ENCODE peak calls at places on chromosomes 5 and 9, in six cellular contexts. One of them, this sample, is unnamed.

GRCh38 chr9:124197177-124198095 is 60.3 kb upstream of the NEK6 start:
- DNase-seq in HL-60: peak
- DNase-seq in psoas muscle: no peak
- DNase-seq in PC-3: no peak
- DNase-seq in Peyer's patch: no peak
- DNase-seq in fibroblast of lung: no peak
- DNase-seq in this sample: no peak

GRCh38 chr5:139746691-139747582 is 48.7 kb upstream of the PSD2 start:
- DNase-seq in Peyer's patch: peak
- DNase-seq in psoas muscle: no peak
- DNase-seq in PC-3: no peak
- DNase-seq in fibroblast of lung: peak
- DNase-seq in HL-60: no peak
- DNase-seq in this sample: no peak

GRCh38 chr5:61052870-61053269 is 107.9 kb downstream of the NDUFAF2 start:
- DNase-seq in Peyer's patch: no peak
- DNase-seq in HL-60: no peak
- DNase-seq in psoas muscle: no peak
- DNase-seq in PC-3: peak
- DNase-seq in fibroblast of lung: peak
- DNase-seq in this sample: no peak

GRCh38 chr9:107175039-107175438 is 108.0 kb upstream of the RAD23B start:
- DNase-seq in fibroblast of lung: no peak
- DNase-seq in Peyer's patch: peak
- DNase-seq in HL-60: no peak
- DNase-seq in psoas muscle: peak
- DNase-seq in PC-3: no peak
- DNase-seq in this sample: no peak

GRCh38 chr9:100352201-100352726 is 478 bp downstream of the TEX10 start:
- DNase-seq in fibroblast of lung: peak
- DNase-seq in PC-3: peak
- DNase-seq in HL-60: no peak
- DNase-seq in Peyer's patch: no peak
- DNase-seq in psoas muscle: peak
- DNase-seq in this sample: no peak

GRCh38 chr5:181205735-181206401 is 872 bp upstream of the TRIM7 start:
- DNase-seq in Peyer's patch: peak
- DNase-seq in psoas muscle: no peak
- DNase-seq in PC-3: no peak
- DNase-seq in HL-60: no peak
- DNase-seq in fibroblast of lung: peak
- DNase-seq in this sample: no peak

GRCh38 chr9:98168952-98169488 is 23.4 kb downstream of the CORO2A start:
- DNase-seq in fibroblast of lung: peak
- DNase-seq in Peyer's patch: peak
- DNase-seq in PC-3: peak
- DNase-seq in psoas muscle: no peak
- DNase-seq in HL-60: no peak
- DNase-seq in this sample: no peak

GRCh38 chr9:134178781-134179551 is 14.6 kb upstream of the RNU6ATAC start:
- DNase-seq in Peyer's patch: peak
- DNase-seq in PC-3: no peak
- DNase-seq in psoas muscle: peak
- DNase-seq in fibroblast of lung: no peak
- DNase-seq in HL-60: no peak
- DNase-seq in this sample: no peak

GRCh38 chr9:127877566-127877998 is at the start of gene AK1:
- DNase-seq in fibroblast of lung: peak
- DNase-seq in psoas muscle: peak
- DNase-seq in HL-60: no peak
- DNase-seq in Peyer's patch: peak
- DNase-seq in PC-3: peak
- DNase-seq in this sample: no peak

GRCh38 chr5:116759860-116760644 is 185.4 kb upstream of the SEMA6A start:
- DNase-seq in PC-3: no peak
- DNase-seq in Peyer's patch: no peak
- DNase-seq in psoas muscle: peak
- DNase-seq in HL-60: no peak
- DNase-seq in fibroblast of lung: peak
- DNase-seq in this sample: no peak

GRCh38 chr5:139459451-139459934 is 3.0 kb downstream of the ECSCR start:
- DNase-seq in fibroblast of lung: peak
- DNase-seq in Peyer's patch: no peak
- DNase-seq in PC-3: no peak
- DNase-seq in HL-60: no peak
- DNase-seq in psoas muscle: no peak
- DNase-seq in this sample: no peak

GRCh38 chr9:91771864-91772263 is 178.2 kb downstream of the ROR2 start:
- DNase-seq in PC-3: no peak
- DNase-seq in HL-60: no peak
- DNase-seq in fibroblast of lung: peak
- DNase-seq in psoas muscle: no peak
- DNase-seq in Peyer's patch: no peak
- DNase-seq in this sample: no peak

GRCh38 chr5:118906932-118907331 is 81.4 kb downstream of the DTWD2 start:
- DNase-seq in fibroblast of lung: no peak
- DNase-seq in PC-3: no peak
- DNase-seq in psoas muscle: no peak
- DNase-seq in HL-60: no peak
- DNase-seq in Peyer's patch: no peak
- DNase-seq in this sample: no peak

GRCh38 chr9:131672451-131672850 is 67.4 kb downstream of the RAPGEF1 start:
- DNase-seq in Peyer's patch: no peak
- DNase-seq in fibroblast of lung: no peak
- DNase-seq in HL-60: no peak
- DNase-seq in PC-3: no peak
- DNase-seq in psoas muscle: no peak
- DNase-seq in this sample: no peak

GRCh38 chr5:171427318-171428167 is 8.1 kb downstream of the FGF18 start:
- DNase-seq in HL-60: no peak
- DNase-seq in Peyer's patch: no peak
- DNase-seq in psoas muscle: no peak
- DNase-seq in fibroblast of lung: no peak
- DNase-seq in PC-3: no peak
- DNase-seq in this sample: no peak

GRCh38 chr5:76137887-76138542 is 54.8 kb downstream of the SV2C start:
- DNase-seq in HL-60: no peak
- DNase-seq in PC-3: no peak
- DNase-seq in Peyer's patch: no peak
- DNase-seq in fibroblast of lung: no peak
- DNase-seq in psoas muscle: no peak
- DNase-seq in this sample: no peak

GRCh38 chr5:157457391-157457790 is 2.6 kb upstream of the NIPAL4 start:
- DNase-seq in Peyer's patch: no peak
- DNase-seq in psoas muscle: no peak
- DNase-seq in fibroblast of lung: no peak
- DNase-seq in HL-60: no peak
- DNase-seq in PC-3: no peak
- DNase-seq in this sample: no peak

GRCh38 chr9:37917801-37918664 is 14.1 kb upstream of the SLC25A51 start:
- DNase-seq in psoas muscle: no peak
- DNase-seq in fibroblast of lung: no peak
- DNase-seq in HL-60: no peak
- DNase-seq in Peyer's patch: no peak
- DNase-seq in PC-3: no peak
- DNase-seq in this sample: no peak

GRCh38 chr9:80556631-80557030 is 984.9 kb downstream of the TLE4 start:
- DNase-seq in psoas muscle: no peak
- DNase-seq in fibroblast of lung: no peak
- DNase-seq in PC-3: peak
- DNase-seq in HL-60: no peak
- DNase-seq in Peyer's patch: no peak
- DNase-seq in this sample: no peak

GRCh38 chr9:133733074-133733408 is 5.1 kb downstream of the SARDH start:
- DNase-seq in Peyer's patch: no peak
- DNase-seq in fibroblast of lung: no peak
- DNase-seq in HL-60: no peak
- DNase-seq in psoas muscle: no peak
- DNase-seq in PC-3: no peak
- DNase-seq in this sample: no peak

GRCh38 chr9:78963911-78964310 is 607.9 kb upstream of the TLE4 start:
- DNase-seq in HL-60: no peak
- DNase-seq in Peyer's patch: no peak
- DNase-seq in fibroblast of lung: no peak
- DNase-seq in psoas muscle: no peak
- DNase-seq in PC-3: no peak
- DNase-seq in this sample: no peak

GRCh38 chr5:176724472-176724871 is 77.2 kb downstream of the TSPAN17 start:
- DNase-seq in Peyer's patch: no peak
- DNase-seq in fibroblast of lung: no peak
- DNase-seq in PC-3: no peak
- DNase-seq in HL-60: no peak
- DNase-seq in psoas muscle: no peak
- DNase-seq in this sample: no peak

GRCh38 chr5:35335752-35336151 is 105.5 kb upstream of the PRLR start:
- DNase-seq in fibroblast of lung: no peak
- DNase-seq in PC-3: no peak
- DNase-seq in HL-60: no peak
- DNase-seq in Peyer's patch: no peak
- DNase-seq in psoas muscle: no peak
- DNase-seq in this sample: no peak

GRCh38 chr9:14302405-14302804 is 11.5 kb downstream of the NFIB start:
- DNase-seq in HL-60: no peak
- DNase-seq in Peyer's patch: no peak
- DNase-seq in psoas muscle: no peak
- DNase-seq in fibroblast of lung: peak
- DNase-seq in PC-3: no peak
- DNase-seq in this sample: no peak

GRCh38 chr9:127990539-127990938 is 9.8 kb upstream of the EEIG1 start:
- DNase-seq in PC-3: no peak
- DNase-seq in fibroblast of lung: no peak
- DNase-seq in psoas muscle: no peak
- DNase-seq in Peyer's patch: no peak
- DNase-seq in HL-60: no peak
- DNase-seq in this sample: no peak

GRCh38 chr5:39423331-39423751 is 1.4 kb downstream of the DAB2 start:
- DNase-seq in HL-60: no peak
- DNase-seq in psoas muscle: no peak
- DNase-seq in Peyer's patch: no peak
- DNase-seq in fibroblast of lung: peak
- DNase-seq in PC-3: peak
- DNase-seq in this sample: no peak

GRCh38 chr9:20623748-20624124 is 1.4 kb upstream of the MLLT3 start:
- DNase-seq in Peyer's patch: no peak
- DNase-seq in psoas muscle: no peak
- DNase-seq in HL-60: no peak
- DNase-seq in PC-3: peak
- DNase-seq in fibroblast of lung: peak
- DNase-seq in this sample: no peak
- H3K27ac ChIP-seq in Peyer's patch: peak
- H3K27ac ChIP-seq in psoas muscle: no peak
- H3K27ac ChIP-seq in HL-60: no peak
- H3K27ac ChIP-seq in PC-3: no peak
- H3K27ac ChIP-seq in fibroblast of lung: no peak
- H3K27ac ChIP-seq in this sample: peak

DNA sequence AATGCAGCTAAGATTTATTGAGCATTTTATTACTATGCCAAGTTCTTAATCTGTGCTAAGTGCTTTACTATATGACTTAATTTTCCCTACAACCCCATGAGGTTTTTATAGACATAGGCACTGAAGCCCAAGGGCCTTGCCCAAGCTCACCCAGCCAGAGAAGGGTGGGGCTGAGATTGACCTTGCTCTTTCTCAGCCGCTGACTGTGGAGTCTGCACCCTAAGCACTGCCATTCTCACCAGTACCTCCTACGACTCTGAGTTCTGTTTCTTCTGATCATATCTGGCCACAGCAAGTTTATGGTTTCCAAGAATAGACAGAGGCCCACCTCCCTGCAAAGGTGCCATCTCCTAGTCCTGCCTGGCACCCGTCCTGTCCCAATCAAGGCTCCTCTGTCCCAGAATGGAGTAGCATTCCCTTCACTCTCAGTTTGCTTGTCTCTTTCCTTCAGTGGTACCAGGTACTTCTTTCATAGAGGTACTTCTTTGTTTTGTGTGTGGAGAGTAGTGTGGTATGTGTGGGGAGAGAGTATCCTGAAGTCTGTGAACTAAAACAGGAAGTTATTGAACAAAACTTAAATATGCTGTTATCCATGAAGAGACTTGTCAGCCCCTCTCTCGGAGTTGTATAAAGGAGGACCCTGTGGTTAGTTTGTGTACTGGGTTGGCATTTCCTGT is 42.6 kb downstream of the CSF1R start:
- DNase-seq in HL-60: no peak
- DNase-seq in psoas muscle: peak
- DNase-seq in PC-3: no peak
- DNase-seq in fibroblast of lung: peak
- DNase-seq in Peyer's patch: peak
- DNase-seq in this sample: no peak
- H3K27ac ChIP-seq in HL-60: no peak
- H3K27ac ChIP-seq in psoas muscle: no peak
- H3K27ac ChIP-seq in PC-3: peak
- H3K27ac ChIP-seq in fibroblast of lung: no peak
- H3K27ac ChIP-seq in Peyer's patch: peak
- H3K27ac ChIP-seq in this sample: no peak

DNA sequence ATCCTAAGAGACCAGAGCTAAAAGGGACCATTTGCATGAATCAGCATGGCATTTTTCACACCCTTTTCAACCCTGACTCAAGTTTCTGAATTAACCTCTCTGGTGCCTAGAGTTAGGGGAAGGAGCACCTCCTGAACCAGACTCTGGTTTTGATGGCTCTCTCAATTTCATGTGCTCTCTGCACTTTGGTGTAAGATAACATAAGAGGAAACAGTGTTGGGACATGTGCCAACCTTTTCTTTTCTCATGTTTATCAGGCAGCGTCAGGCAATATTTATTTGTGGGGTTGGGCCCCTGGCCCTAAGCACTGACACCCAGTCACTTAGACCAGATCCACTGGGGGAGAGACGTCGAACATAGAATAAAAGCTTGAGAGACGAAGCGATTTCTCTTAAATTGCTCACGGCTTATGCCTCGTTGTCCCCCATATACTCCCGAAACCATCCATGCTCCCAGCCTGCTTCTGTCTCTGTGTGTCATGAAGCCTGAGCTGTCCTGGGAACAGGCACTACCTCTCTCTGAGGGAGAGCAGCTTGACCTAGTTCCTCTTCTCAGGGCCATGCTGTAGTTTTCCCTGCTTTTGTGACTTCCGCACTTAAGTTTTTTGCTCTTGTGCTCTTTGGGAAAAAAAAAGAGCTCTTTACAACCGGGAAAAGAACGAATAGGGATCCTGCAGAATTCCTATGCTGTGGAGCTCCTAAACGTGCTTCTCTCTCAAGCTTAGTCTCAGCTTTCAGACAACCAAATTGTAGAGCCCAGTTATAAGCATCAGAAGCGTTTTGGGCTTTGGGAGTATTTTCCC is 195.7 kb downstream of the NR3C1 start:
- DNase-seq in Peyer's patch: no peak
- DNase-seq in HL-60: no peak
- DNase-seq in PC-3: no peak
- DNase-seq in fibroblast of lung: no peak
- DNase-seq in psoas muscle: no peak
- DNase-seq in this sample: no peak
- H3K27ac ChIP-seq in Peyer's patch: no peak
- H3K27ac ChIP-seq in HL-60: no peak
- H3K27ac ChIP-seq in PC-3: no peak
- H3K27ac ChIP-seq in fibroblast of lung: no peak
- H3K27ac ChIP-seq in psoas muscle: peak
- H3K27ac ChIP-seq in this sample: no peak

GRCh38 chr9:110555551-110555950 is 24.0 kb downstream of the SVEP1 start:
- DNase-seq in psoas muscle: no peak
- DNase-seq in fibroblast of lung: peak
- DNase-seq in Peyer's patch: no peak
- DNase-seq in PC-3: no peak
- DNase-seq in HL-60: no peak
- DNase-seq in this sample: no peak
- H3K27ac ChIP-seq in psoas muscle: no peak
- H3K27ac ChIP-seq in fibroblast of lung: peak
- H3K27ac ChIP-seq in Peyer's patch: peak
- H3K27ac ChIP-seq in PC-3: no peak
- H3K27ac ChIP-seq in HL-60: no peak
- H3K27ac ChIP-seq in this sample: peak